ENCODE peak calls at places on chromosome 20, in ten cellular contexts. J is neural crest cell; X is NCI-H2081; H is KBM-7; T is AG09319; D is activated B cell treated with CpG ODN at 0.5 μM for 24 hours; I is T follicular helper cell; Z is CD8-positive, alpha-beta T cell; A is NCI-H2171 treated with DMSO at 0.1 percent for 48 hours; O is myocyte. Q is an unnamed sample.

GRCh38 chr20:32203556-32204484 is 3.7 kb downstream of the PLAGL2 start:
- DNase-seq in T (no peak), D (no peak), J (no peak), A (no peak), H (no peak), Z (no peak), O (peak), X (peak), I (no peak), Q (no peak)

GRCh38 chr20:1938464-1939269 is 43.5 kb downstream of the SIRPA start:
- DNase-seq in X (no peak), J (no peak), I (no peak), T (no peak), Z (no peak), H (no peak), O (no peak), A (no peak), D (no peak), Q (no peak)

GRCh38 chr20:22288957-22289356 is 295.4 kb downstream of the FOXA2 start:
- DNase-seq in D (no peak), X (no peak), J (no peak), I (no peak), H (no peak), O (peak), T (no peak), Z (no peak), A (no peak), Q (no peak)

GRCh38 chr20:43016257-43016656 is 173.4 kb downstream of the PTPRT start:
- DNase-seq in Z (no peak), I (no peak), A (no peak), X (no peak), J (no peak), O (no peak), D (no peak), H (no peak), T (no peak), Q (no peak)

GRCh38 chr20:44627364-44628010 is 24.0 kb downstream of the ADA start:
- DNase-seq in X (no peak), A (no peak), T (no peak), J (no peak), O (no peak), Z (no peak), D (no peak), H (no peak), I (no peak), Q (no peak)

GRCh38 chr20:48633620-48634257 is 194.1 kb downstream of the PREX1 start:
- DNase-seq in X (no peak), H (no peak), D (no peak), T (no peak), Z (no peak), A (no peak), J (no peak), O (no peak), I (no peak), Q (no peak)

GRCh38 chr20:63785646-63786255 is 45.3 kb downstream of the ZBTB46 start:
- DNase-seq in D (no peak), X (no peak), O (no peak), I (no peak), T (no peak), H (no peak), Z (no peak), A (peak), J (no peak), Q (no peak)

GRCh38 chr20:21523398-21523868 is 9.6 kb upstream of the NKX2-2 start:
- DNase-seq in H (no peak), A (peak), O (no peak), D (no peak), T (no peak), X (no peak), I (no peak), Z (no peak), J (no peak), Q (no peak)

GRCh38 chr20:21361266-21361665 is 36.1 kb downstream of the NKX2-4 start:
- DNase-seq in H (peak), O (no peak), Z (no peak), J (no peak), T (no peak), I (no peak), A (no peak), D (no peak), X (no peak), Q (no peak)